ENCODE peak calls at places on chromosomes 16 and 17, in eight cellular contexts. Z, I, U, G, M, L, P and W are unnamed samples.

GRCh38 chr17:77246110-77247047 is 105.6 kb downstream of the SEC14L1 start:
- DNase-seq in L (no peak), G (no peak), U (no peak), P (no peak), M (no peak), Z (no peak), I (no peak), W (no peak)

GRCh38 chr17:82055965-82056728 is 4.4 kb downstream of the GPS1 start:
- DNase-seq in Z (no peak), G (no peak), I (no peak), M (no peak), L (no peak), U (no peak), P (no peak), W (no peak)

GRCh38 chr16:67919618-67920210 is 11.9 kb downstream of the CTRL start:
- DNase-seq in G (no peak), P (no peak), U (no peak), I (no peak), M (no peak), Z (no peak), L (peak), W (no peak)

GRCh38 chr17:18910881-18911280 is 41.1 kb upstream of the SLC5A10 start:
- DNase-seq in I (no peak), M (no peak), G (no peak), Z (no peak), P (no peak), L (no peak), U (no peak), W (no peak)

GRCh38 chr16:88810868-88811599 is 694 bp downstream of the APRT start:
- DNase-seq in M (peak), P (no peak), I (peak), G (peak), Z (peak), L (peak), U (peak), W (peak)

GRCh38 chr16:53878216-53878615 is 174.3 kb downstream of the FTO start:
- DNase-seq in U (no peak), Z (no peak), G (no peak), M (no peak), L (no peak), I (no peak), P (no peak), W (no peak)

GRCh38 chr16:64051826-64052225 is 1070.0 kb downstream of the CDH11 start:
- DNase-seq in U (no peak), Z (peak), M (peak), I (peak), G (no peak), L (no peak), P (peak), W (no peak)

GRCh38 chr16:51636913-51637743 is 486.1 kb upstream of the SALL1 start:
- DNase-seq in M (no peak), I (peak), U (no peak), L (no peak), P (no peak), Z (peak), G (no peak), W (no peak)